ENCODE peak calls at places on chromosome 13, in five cellular contexts. W is nucleus accumbens, B is HTR-8/SVneo, P is epithelial cell of esophagus, V is NCI-H187. K is an unnamed sample.

GRCh38 chr13:33678906-33679657 is 138.9 kb upstream of the RFC3 start:
- DNase-seq in V (no peak), W (no peak), P (peak), B (no peak), K (no peak)

GRCh38 chr13:100887729-100888151 is 213.1 kb upstream of the TMTC4 start:
- DNase-seq in B (peak), P (peak), V (no peak), W (no peak), K (no peak)

GRCh38 chr13:100131863-100132574 is 43.1 kb downstream of the PCCA start:
- DNase-seq in P (peak), W (no peak), B (peak), V (no peak), K (no peak)

GRCh38 chr13:46633416-46633815 is 80.4 kb downstream of the LRCH1 start:
- DNase-seq in P (peak), B (peak), V (no peak), W (no peak), K (no peak)

GRCh38 chr13:54859827-54860226 is 1831.2 kb downstream of the OLFM4 start:
- DNase-seq in B (no peak), P (peak), V (no peak), W (no peak), K (no peak)

GRCh38 chr13:26719356-26719945 is 41.1 kb downstream of the GPR12 start:
- DNase-seq in W (no peak), B (no peak), P (no peak), V (no peak), K (peak)

GRCh38 chr13:113905942-113906341 is 42.1 kb upstream of the GAS6 start:
- DNase-seq in B (no peak), W (no peak), V (no peak), P (no peak), K (no peak)

GRCh38 chr13:80477641-80478443 is 136.9 kb upstream of the SPRY2 start:
- DNase-seq in V (no peak), B (no peak), W (no peak), P (peak), K (no peak)

GRCh38 chr13:102128216-102128800 is 273.5 kb downstream of the FGF14 start:
- DNase-seq in B (no peak), W (no peak), P (peak), V (peak), K (no peak)

K was measured in NCI-H510A.